ENCODE peak calls at places on chromosome 9, in four cellular contexts. S is Peyer's patch, O is SK-N-SH, P is cardiac muscle cell. A is an unnamed sample.

GRCh38 chr9:10265102-10265708 is 347.6 kb downstream of the PTPRD start:
- DNase-seq in O (no peak), P (peak; percentile 71), S (no peak), A (peak; percentile 15)

GRCh38 chr9:122402403-122403268 is 31.8 kb downstream of the PTGS1 start:
- DNase-seq in P (peak; percentile 99), O (no peak), S (no peak), A (peak; percentile 32)

GRCh38 chr9:88533951-88534455 is 975 bp upstream of the NXNL2 start:
- DNase-seq in P (peak; percentile 52), S (no peak), O (no peak), A (no peak)

GRCh38 chr9:8186553-8186952 is 387.0 kb upstream of the DMAC1 start:
- DNase-seq in O (no peak), S (no peak), P (no peak), A (peak; percentile 3)

GRCh38 chr9:91177661-91178280 is 183.9 kb downstream of the AUH start:
- DNase-seq in P (no peak), S (peak; percentile 71), O (no peak), A (no peak)

GRCh38 chr9:5899292-5899691 is 8.6 kb downstream of the MLANA start:
- DNase-seq in P (peak; percentile 13), S (no peak), O (no peak), A (no peak)

GRCh38 chr9:91837982-91838731 is 111.9 kb downstream of the ROR2 start:
- DNase-seq in P (peak; percentile 75), O (no peak), S (peak; percentile 62), A (no peak)

GRCh38 chr9:34684145-34684544 is 6.9 kb downstream of the CCL19 start:
- DNase-seq in S (no peak), P (no peak), O (no peak), A (no peak)

GRCh38 chr9:96251451-96251850 is 50.5 kb downstream of the HSD17B3 start:
- DNase-seq in S (no peak), P (no peak), O (no peak), A (no peak)

GRCh38 chr9:130900701-130901497 is 4.3 kb upstream of the QRFP start:
- DNase-seq in P (no peak), O (no peak), S (no peak), A (no peak)

GRCh38 chr9:97563458-97564135 is 62.1 kb downstream of the TMOD1 start:
- DNase-seq in P (no peak), O (no peak), S (no peak), A (no peak)

GRCh38 chr9:116074658-116075057 is 78.9 kb upstream of the PAPPA start:
- DNase-seq in S (no peak), O (no peak), P (peak; percentile 40), A (no peak)

GRCh38 chr9:17930091-17930490 is 351.2 kb downstream of the SH3GL2 start:
- DNase-seq in O (no peak), S (no peak), P (no peak), A (no peak)

GRCh38 chr9:129412814-129413536 is 207.9 kb downstream of the C9orf50 start:
- DNase-seq in P (peak; percentile 89), O (peak; percentile 78), S (peak; percentile 72), A (peak; percentile 44)

GRCh38 chr9:73151653-73152382 is at the start of gene ANXA1:
- DNase-seq in S (no peak), O (no peak), P (peak; percentile 92), A (no peak)
- H3K4me3 ChIP-seq in S (no peak within 1 kb of the TSS), O (peak within 1 kb of the TSS; percentile 71), P (no peak within 1 kb of the TSS), A (peak within 1 kb of the TSS; percentile 51)

DNA sequence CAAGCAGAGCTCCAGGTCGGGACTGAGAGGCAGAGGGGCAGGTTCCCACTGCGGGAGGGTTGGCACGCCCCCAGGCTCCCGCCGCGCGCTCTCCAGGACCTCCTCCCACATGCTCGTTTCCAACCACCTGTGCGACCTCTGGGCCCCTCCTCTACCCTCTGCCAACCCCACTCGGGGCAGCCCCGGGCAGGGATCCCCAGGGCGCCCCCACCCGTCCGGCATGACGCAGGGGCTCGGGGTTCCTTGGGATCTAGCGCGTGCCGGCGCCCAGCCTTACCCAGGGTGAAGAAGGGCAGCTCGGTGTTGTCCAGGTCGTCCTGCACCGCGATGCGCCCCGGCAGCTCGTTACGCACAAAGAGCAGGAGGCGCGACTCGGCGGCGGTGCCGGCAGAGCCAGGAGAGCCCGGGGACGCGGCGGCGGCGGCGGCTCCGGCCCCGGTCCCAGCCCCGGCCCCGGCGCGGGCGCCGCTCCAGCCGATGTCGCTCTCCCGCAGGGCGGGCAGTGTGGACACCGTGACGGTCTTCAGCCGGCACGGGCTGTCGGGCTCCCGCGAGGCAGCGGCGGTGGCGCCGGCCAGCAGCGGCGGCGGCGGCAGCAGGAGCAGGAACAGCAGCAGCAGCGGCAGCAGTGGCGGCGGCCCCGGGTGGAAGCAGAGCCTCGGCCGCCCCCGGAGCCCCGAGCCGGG is 494 bp downstream of the ASTN2 start:
- DNase-seq in P (peak; percentile 12), O (peak; percentile 80), S (no peak), A (peak; percentile 70)
- H3K27me3 ChIP-seq in P (peaks cover 78% of the 10 kb centered on the region), O (peaks cover 39% of the 10 kb centered on the region), S (peaks cover 21% of the 10 kb centered on the region), A (no peaks in the 10 kb centered on the region)

GRCh38 chr9:113957778-113958430 is 81.8 kb downstream of the ZNF618 start:
- DNase-seq in P (peak; percentile 86), S (no peak), O (no peak), A (peak; percentile 29)

GRCh38 chr9:113953541-113953940 is 77.4 kb downstream of the ZNF618 start:
- DNase-seq in O (no peak), P (peak; percentile 28), S (no peak), A (no peak)

GRCh38 chr9:113956901-113957777 is 81.0 kb downstream of the ZNF618 start:
- DNase-seq in O (no peak), P (no peak), S (peak; percentile 7), A (peak; percentile 20)

GRCh38 chr9:113952651-113953050 is 76.5 kb downstream of the ZNF618 start:
- DNase-seq in O (no peak), P (no peak), S (no peak), A (no peak)

DNA sequence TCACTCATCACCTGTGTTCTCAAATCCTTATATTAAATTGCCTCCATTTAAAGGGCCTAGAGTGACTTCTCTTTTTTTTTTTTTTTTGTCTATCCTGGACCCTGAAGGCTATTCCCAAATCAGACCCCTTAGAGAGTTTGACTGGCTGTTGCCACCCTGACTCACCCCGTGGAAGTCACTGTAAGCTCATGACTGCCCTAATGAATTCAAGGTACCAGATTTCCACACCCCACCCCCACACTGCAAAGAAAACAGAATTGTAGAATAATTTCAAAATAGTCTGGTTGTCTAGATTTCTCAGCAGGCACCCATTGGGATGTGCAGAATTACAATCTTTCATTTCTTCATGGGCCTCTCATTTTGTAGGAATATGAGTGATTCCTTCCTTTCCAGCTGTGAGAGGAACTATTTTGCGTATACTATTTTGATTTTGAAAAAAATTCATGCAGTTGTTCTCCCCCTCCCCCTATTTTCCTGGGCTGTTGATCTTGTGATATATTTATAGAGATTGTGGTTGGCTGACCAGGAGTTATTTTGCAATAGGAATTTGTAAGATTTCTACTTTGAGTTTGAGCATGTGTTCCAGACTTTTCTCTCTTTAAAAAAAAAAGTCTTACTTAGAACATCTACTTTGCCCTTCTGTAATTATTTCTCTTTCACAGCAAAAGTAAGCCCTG is 79.1 kb downstream of the ZNF618 start:
- DNase-seq in O (no peak), P (peak; percentile 86), S (no peak), A (no peak)
- H3K4me1 ChIP-seq in O (peaks cover 25% of the 10 kb centered on the region), P (no peaks in the 10 kb centered on the region), S (no peaks in the 10 kb centered on the region), A (peaks cover 16% of the 10 kb centered on the region)

DNA sequence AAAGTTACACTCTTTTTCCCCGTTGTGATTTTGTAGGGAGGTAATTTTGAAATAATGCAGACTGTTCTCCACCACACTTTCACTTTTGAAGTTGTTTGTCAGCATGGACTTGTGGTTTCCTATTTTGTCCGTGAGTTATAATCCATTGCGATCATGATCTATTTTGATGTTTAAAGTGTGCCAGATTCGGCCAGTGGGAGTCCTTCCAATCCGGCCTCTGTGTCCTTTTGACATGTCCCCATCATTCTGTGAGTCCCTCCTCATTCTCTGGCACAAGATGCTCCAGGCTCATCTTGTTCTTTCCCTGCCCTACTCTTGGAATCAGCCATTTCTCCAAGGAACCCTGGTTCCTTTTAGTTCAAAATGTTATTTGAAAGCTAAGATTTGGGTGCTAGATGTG is 211.3 kb upstream of the KLF4 start:
- DNase-seq in S (no peak), O (no peak), P (no peak), A (no peak)
- H3K4me3 ChIP-seq in S (no peak overlapping the region), O (peak overlapping the region; percentile 35), P (no peak overlapping the region), A (no peak overlapping the region)

GRCh38 chr9:137873408-137873807 is 4.2 kb upstream of the CACNA1B start:
- DNase-seq in O (no peak), S (no peak), P (no peak), A (no peak)
- H3K27me3 ChIP-seq in O (no peaks in the 10 kb centered on the region), S (peaks cover 9% of the 10 kb centered on the region), P (peaks cover 34% of the 10 kb centered on the region), A (no peaks in the 10 kb centered on the region)

GRCh38 chr9:134357631-134358025 is 31.4 kb downstream of the RXRA start:
- DNase-seq in O (no peak), S (no peak), P (no peak), A (no peak)
- H3K4me1 ChIP-seq in O (peaks cover 90% of the 10 kb centered on the region), S (peaks cover 7% of the 10 kb centered on the region), P (peaks cover 23% of the 10 kb centered on the region), A (no peaks in the 10 kb centered on the region)

DNA sequence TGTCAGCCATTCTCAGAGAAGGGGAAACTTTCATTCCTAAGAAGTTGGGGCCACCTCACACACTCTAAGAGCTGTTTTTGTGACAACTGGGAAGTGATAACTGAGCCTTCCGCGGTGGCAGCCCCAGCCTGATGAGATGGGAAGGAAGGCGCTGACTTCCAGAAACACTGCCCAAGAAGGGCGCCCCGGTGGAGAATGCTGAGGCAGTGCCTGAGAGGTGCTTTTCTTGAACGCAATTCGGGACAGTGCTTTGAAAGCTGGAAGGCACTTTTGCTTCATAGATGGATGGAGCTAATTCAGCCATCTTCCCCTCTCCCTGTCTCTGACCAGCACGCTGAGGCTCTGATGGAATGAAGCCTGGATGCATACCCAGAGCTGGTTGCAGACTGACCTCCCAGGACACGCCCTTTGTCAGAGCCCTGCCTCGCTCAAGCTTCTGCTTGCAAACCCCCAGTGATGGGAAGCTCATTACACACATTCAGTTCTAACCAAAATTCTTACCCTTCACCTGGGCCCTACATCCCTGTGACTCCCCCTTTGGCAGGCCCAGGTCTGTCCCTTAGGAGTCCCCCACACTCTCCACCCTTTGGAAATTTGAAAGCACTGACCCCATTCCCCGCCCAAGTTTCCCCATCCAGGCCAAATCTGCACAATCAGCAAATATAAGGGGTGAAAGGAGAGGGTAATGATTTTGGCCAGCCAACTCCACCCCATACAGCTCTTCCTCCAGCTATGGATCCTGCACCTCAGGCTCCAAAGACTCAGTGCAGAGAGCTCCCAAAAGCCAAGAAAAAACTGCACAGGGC is 66.6 kb upstream of the SLC25A51 start:
- DNase-seq in S (no peak), P (no peak), O (no peak), A (no peak)
- H3K4me3 ChIP-seq in S (no peak overlapping the region), P (no peak overlapping the region), O (no peak overlapping the region), A (no peak overlapping the region)

GRCh38 chr9:132168347-132168746 is 6.5 kb downstream of the NTNG2 start:
- DNase-seq in P (peak; percentile 64), O (peak; percentile 85), S (no peak), A (peak; percentile 75)
- H3K27me3 ChIP-seq in P (peaks cover 50% of the 10 kb centered on the region), O (no peaks in the 10 kb centered on the region), S (peaks cover 10% of the 10 kb centered on the region), A (peaks cover 49% of the 10 kb centered on the region)